ENCODE peak calls at places on chromosomes 4 and X, in seven cellular contexts. One of them, this sample, is unnamed.

GRCh38 chr4:184416913-184417734 is 57.2 kb downstream of the IRF2 start:
- DNase-seq in transverse colon: peak; percentile 39
- DNase-seq in suprapubic skin: no peak
- DNase-seq in ovary: no peak
- DNase-seq in body of pancreas: no peak
- DNase-seq in A549: no peak
- DNase-seq in endothelial cell of umbilical vein: no peak
- DNase-seq in this sample: no peak

GRCh38 chr4:79597266-79597665 is 189.2 kb upstream of the GK2 start:
- DNase-seq in transverse colon: no peak
- DNase-seq in suprapubic skin: no peak
- DNase-seq in ovary: no peak
- DNase-seq in body of pancreas: no peak
- DNase-seq in A549: no peak
- DNase-seq in endothelial cell of umbilical vein: no peak
- DNase-seq in this sample: no peak

GRCh38 chr4:39051454-39051853 is 10.6 kb upstream of the KLHL5 start:
- DNase-seq in transverse colon: no peak
- DNase-seq in suprapubic skin: no peak
- DNase-seq in ovary: no peak
- DNase-seq in body of pancreas: no peak
- DNase-seq in A549: no peak
- DNase-seq in endothelial cell of umbilical vein: no peak
- DNase-seq in this sample: no peak

GRCh38 chrX:131067216-131067615 is 9.1 kb downstream of the ARHGAP36 start:
- DNase-seq in transverse colon: no peak
- DNase-seq in suprapubic skin: no peak
- DNase-seq in ovary: no peak
- DNase-seq in body of pancreas: no peak
- DNase-seq in A549: no peak
- DNase-seq in endothelial cell of umbilical vein: no peak
- DNase-seq in this sample: no peak

GRCh38 chrX:48489892-48490291 is 13.9 kb downstream of the FTSJ1 start:
- DNase-seq in transverse colon: no peak
- DNase-seq in suprapubic skin: no peak
- DNase-seq in ovary: no peak
- DNase-seq in body of pancreas: no peak
- DNase-seq in A549: no peak
- DNase-seq in endothelial cell of umbilical vein: no peak
- DNase-seq in this sample: no peak

GRCh38 chr4:144302704-144303536 is 162.4 kb upstream of the GYPA start:
- DNase-seq in transverse colon: no peak
- DNase-seq in suprapubic skin: no peak
- DNase-seq in ovary: no peak
- DNase-seq in body of pancreas: no peak
- DNase-seq in A549: no peak
- DNase-seq in endothelial cell of umbilical vein: no peak
- DNase-seq in this sample: no peak

GRCh38 chr4:173168396-173169177 is at the start of gene GALNT7:
- DNase-seq in transverse colon: peak; percentile 83
- DNase-seq in suprapubic skin: peak; percentile 78
- DNase-seq in ovary: peak; percentile 69
- DNase-seq in body of pancreas: peak; percentile 80
- DNase-seq in A549: peak; percentile 75
- DNase-seq in endothelial cell of umbilical vein: peak; percentile 61
- DNase-seq in this sample: peak; percentile 76

GRCh38 chr4:139607302-139608060 is 51.5 kb upstream of the SETD7 start:
- DNase-seq in transverse colon: no peak
- DNase-seq in suprapubic skin: no peak
- DNase-seq in ovary: no peak
- DNase-seq in body of pancreas: no peak
- DNase-seq in A549: no peak
- DNase-seq in endothelial cell of umbilical vein: no peak
- DNase-seq in this sample: no peak

GRCh38 chr4:179196511-179196910 is 1754.3 kb upstream of the AGA start:
- DNase-seq in transverse colon: no peak
- DNase-seq in suprapubic skin: no peak
- DNase-seq in ovary: no peak
- DNase-seq in body of pancreas: no peak
- DNase-seq in A549: no peak
- DNase-seq in endothelial cell of umbilical vein: no peak
- DNase-seq in this sample: no peak

GRCh38 chr4:98094118-98094517 is 49.2 kb downstream of the STPG2 start:
- DNase-seq in transverse colon: no peak
- DNase-seq in suprapubic skin: no peak
- DNase-seq in ovary: no peak
- DNase-seq in body of pancreas: no peak
- DNase-seq in A549: no peak
- DNase-seq in endothelial cell of umbilical vein: no peak
- DNase-seq in this sample: no peak

GRCh38 chrX:3026074-3026588 is 15.1 kb upstream of the ARSF start:
- DNase-seq in transverse colon: no peak
- DNase-seq in suprapubic skin: no peak
- DNase-seq in ovary: no peak
- DNase-seq in body of pancreas: peak; percentile 16
- DNase-seq in A549: no peak
- DNase-seq in endothelial cell of umbilical vein: no peak
- DNase-seq in this sample: peak; percentile 11

GRCh38 chr4:142913461-142914030 is 67.4 kb upstream of the INPP4B start:
- DNase-seq in transverse colon: no peak
- DNase-seq in suprapubic skin: no peak
- DNase-seq in ovary: no peak
- DNase-seq in body of pancreas: no peak
- DNase-seq in A549: no peak
- DNase-seq in endothelial cell of umbilical vein: no peak
- DNase-seq in this sample: no peak

GRCh38 chr4:173528378-173529321 is 1.4 kb downstream of the HAND2 start:
- DNase-seq in transverse colon: no peak
- DNase-seq in suprapubic skin: no peak
- DNase-seq in ovary: peak; percentile 48
- DNase-seq in body of pancreas: no peak
- DNase-seq in A549: no peak
- DNase-seq in endothelial cell of umbilical vein: no peak
- DNase-seq in this sample: no peak

GRCh38 chr4:25223770-25224375 is 10.0 kb upstream of the PI4K2B start:
- DNase-seq in transverse colon: no peak
- DNase-seq in suprapubic skin: no peak
- DNase-seq in ovary: no peak
- DNase-seq in body of pancreas: no peak
- DNase-seq in A549: no peak
- DNase-seq in endothelial cell of umbilical vein: peak; percentile 21
- DNase-seq in this sample: no peak

GRCh38 chr4:6221296-6221850 is 21.0 kb upstream of the JAKMIP1 start:
- DNase-seq in transverse colon: no peak
- DNase-seq in suprapubic skin: no peak
- DNase-seq in ovary: no peak
- DNase-seq in body of pancreas: no peak
- DNase-seq in A549: no peak
- DNase-seq in endothelial cell of umbilical vein: no peak
- DNase-seq in this sample: no peak

GRCh38 chr4:71209161-71209560 is 129.7 kb upstream of the SLC4A4 start:
- DNase-seq in transverse colon: no peak
- DNase-seq in suprapubic skin: no peak
- DNase-seq in ovary: no peak
- DNase-seq in body of pancreas: no peak
- DNase-seq in A549: peak; percentile 3
- DNase-seq in endothelial cell of umbilical vein: no peak
- DNase-seq in this sample: no peak

GRCh38 chrX:111100191-111100590 is 4.2 kb downstream of the PAK3 start:
- DNase-seq in transverse colon: peak; percentile 10
- DNase-seq in suprapubic skin: no peak
- DNase-seq in ovary: no peak
- DNase-seq in body of pancreas: no peak
- DNase-seq in A549: peak; percentile 72
- DNase-seq in endothelial cell of umbilical vein: no peak
- DNase-seq in this sample: peak; percentile 5

GRCh38 chr4:1448589-1449420 is 42.6 kb upstream of the NKX1-1 start:
- DNase-seq in transverse colon: no peak
- DNase-seq in suprapubic skin: no peak
- DNase-seq in ovary: no peak
- DNase-seq in body of pancreas: no peak
- DNase-seq in A549: no peak
- DNase-seq in endothelial cell of umbilical vein: no peak
- DNase-seq in this sample: no peak

GRCh38 chrX:76279007-76279406 is 106.1 kb downstream of the PBDC1 start:
- DNase-seq in transverse colon: peak; percentile 27
- DNase-seq in suprapubic skin: no peak
- DNase-seq in ovary: no peak
- DNase-seq in body of pancreas: peak; percentile 50
- DNase-seq in A549: peak; percentile 6
- DNase-seq in endothelial cell of umbilical vein: peak; percentile 40
- DNase-seq in this sample: peak; percentile 9

GRCh38 chr4:26489101-26489669 is 1.1 kb downstream of the CCKAR start:
- DNase-seq in transverse colon: no peak
- DNase-seq in suprapubic skin: no peak
- DNase-seq in ovary: no peak
- DNase-seq in body of pancreas: no peak
- DNase-seq in A549: no peak
- DNase-seq in endothelial cell of umbilical vein: no peak
- DNase-seq in this sample: no peak

GRCh38 chr4:33746979-33747378 is 2497.3 kb downstream of the ARAP2 start:
- DNase-seq in transverse colon: no peak
- DNase-seq in suprapubic skin: no peak
- DNase-seq in ovary: no peak
- DNase-seq in body of pancreas: no peak
- DNase-seq in A549: no peak
- DNase-seq in endothelial cell of umbilical vein: no peak
- DNase-seq in this sample: no peak

GRCh38 chr4:8215641-8216442 is 16.8 kb downstream of the SH3TC1 start:
- DNase-seq in transverse colon: no peak
- DNase-seq in suprapubic skin: no peak
- DNase-seq in ovary: no peak
- DNase-seq in body of pancreas: no peak
- DNase-seq in A549: no peak
- DNase-seq in endothelial cell of umbilical vein: no peak
- DNase-seq in this sample: no peak

GRCh38 chrX:21638311-21638710 is 19.8 kb downstream of the KLHL34 start:
- DNase-seq in transverse colon: no peak
- DNase-seq in suprapubic skin: no peak
- DNase-seq in ovary: no peak
- DNase-seq in body of pancreas: no peak
- DNase-seq in A549: no peak
- DNase-seq in endothelial cell of umbilical vein: no peak
- DNase-seq in this sample: no peak

GRCh38 chr4:138199568-138200235 is 42.4 kb downstream of the SLC7A11 start:
- DNase-seq in transverse colon: peak; percentile 59
- DNase-seq in suprapubic skin: no peak
- DNase-seq in ovary: no peak
- DNase-seq in body of pancreas: peak; percentile 48
- DNase-seq in A549: no peak
- DNase-seq in endothelial cell of umbilical vein: peak; percentile 61
- DNase-seq in this sample: peak; percentile 7

GRCh38 chr4:76365636-76366035 is 55.3 kb downstream of the CCDC158 start:
- DNase-seq in transverse colon: no peak
- DNase-seq in suprapubic skin: no peak
- DNase-seq in ovary: no peak
- DNase-seq in body of pancreas: no peak
- DNase-seq in A549: no peak
- DNase-seq in endothelial cell of umbilical vein: no peak
- DNase-seq in this sample: no peak

GRCh38 chrX:123626962-123627361 is 105.9 kb downstream of the THOC2 start:
- DNase-seq in transverse colon: no peak
- DNase-seq in suprapubic skin: no peak
- DNase-seq in ovary: no peak
- DNase-seq in body of pancreas: no peak
- DNase-seq in A549: no peak
- DNase-seq in endothelial cell of umbilical vein: no peak
- DNase-seq in this sample: no peak

GRCh38 chr4:74415602-74416300 is 29.2 kb upstream of the AREG start:
- DNase-seq in transverse colon: no peak
- DNase-seq in suprapubic skin: no peak
- DNase-seq in ovary: no peak
- DNase-seq in body of pancreas: no peak
- DNase-seq in A549: no peak
- DNase-seq in endothelial cell of umbilical vein: no peak
- DNase-seq in this sample: no peak
- H3K4me3 ChIP-seq in transverse colon: no peak overlapping the region
- H3K4me3 ChIP-seq in suprapubic skin: no peak overlapping the region
- H3K4me3 ChIP-seq in ovary: no peak overlapping the region
- H3K4me3 ChIP-seq in body of pancreas: no peak overlapping the region
- H3K4me3 ChIP-seq in A549: no peak overlapping the region
- H3K4me3 ChIP-seq in endothelial cell of umbilical vein: no peak overlapping the region
- H3K4me3 ChIP-seq in this sample: no peak overlapping the region

GRCh38 chr4:176319704-176320339 is at the start of gene SPCS3:
- DNase-seq in transverse colon: peak; percentile 97
- DNase-seq in suprapubic skin: peak; percentile 96
- DNase-seq in ovary: peak; percentile 95
- DNase-seq in body of pancreas: peak; percentile 96
- DNase-seq in A549: peak; percentile 65
- DNase-seq in endothelial cell of umbilical vein: peak; percentile 95
- DNase-seq in this sample: peak; percentile 97
- TF ChIP-seq POLR2A in transverse colon: peak; percentile 82
- TF ChIP-seq POLR2A in suprapubic skin: peak; percentile 66
- TF ChIP-seq POLR2A in ovary: peak; percentile 85
- TF ChIP-seq POLR2A in body of pancreas: peak; percentile 88
- TF ChIP-seq POLR2A in A549: peak; percentile 93
- TF ChIP-seq POLR2A in endothelial cell of umbilical vein: peak; percentile 95
- TF ChIP-seq POLR2A in this sample: peak; percentile 82

GRCh38 chr4:101356928-101357327 is 9.6 kb upstream of the PPP3CA start:
- DNase-seq in transverse colon: no peak
- DNase-seq in suprapubic skin: no peak
- DNase-seq in ovary: no peak
- DNase-seq in body of pancreas: peak; percentile 70
- DNase-seq in A549: peak; percentile 28
- DNase-seq in endothelial cell of umbilical vein: peak; percentile 75
- DNase-seq in this sample: no peak

GRCh38 chr4:101357751-101358150 is 10.4 kb upstream of the PPP3CA start:
- DNase-seq in transverse colon: no peak
- DNase-seq in suprapubic skin: no peak
- DNase-seq in ovary: no peak
- DNase-seq in body of pancreas: no peak
- DNase-seq in A549: no peak
- DNase-seq in endothelial cell of umbilical vein: no peak
- DNase-seq in this sample: no peak

GRCh38 chr4:101355246-101355645 is 7.9 kb upstream of the PPP3CA start:
- DNase-seq in transverse colon: no peak
- DNase-seq in suprapubic skin: no peak
- DNase-seq in ovary: no peak
- DNase-seq in body of pancreas: no peak
- DNase-seq in A549: no peak
- DNase-seq in endothelial cell of umbilical vein: no peak
- DNase-seq in this sample: no peak

GRCh38 chr4:101355767-101356702 is 8.7 kb upstream of the PPP3CA start:
- DNase-seq in transverse colon: no peak
- DNase-seq in suprapubic skin: no peak
- DNase-seq in ovary: no peak
- DNase-seq in body of pancreas: no peak
- DNase-seq in A549: peak; percentile 41
- DNase-seq in endothelial cell of umbilical vein: peak; percentile 80
- DNase-seq in this sample: no peak
- H3K4me3 ChIP-seq in transverse colon: no peak overlapping the region
- H3K4me3 ChIP-seq in suprapubic skin: no peak overlapping the region
- H3K4me3 ChIP-seq in ovary: no peak overlapping the region
- H3K4me3 ChIP-seq in body of pancreas: no peak overlapping the region
- H3K4me3 ChIP-seq in A549: peak overlapping the region; percentile 21
- H3K4me3 ChIP-seq in endothelial cell of umbilical vein: no peak overlapping the region
- H3K4me3 ChIP-seq in this sample: no peak overlapping the region

DNA sequence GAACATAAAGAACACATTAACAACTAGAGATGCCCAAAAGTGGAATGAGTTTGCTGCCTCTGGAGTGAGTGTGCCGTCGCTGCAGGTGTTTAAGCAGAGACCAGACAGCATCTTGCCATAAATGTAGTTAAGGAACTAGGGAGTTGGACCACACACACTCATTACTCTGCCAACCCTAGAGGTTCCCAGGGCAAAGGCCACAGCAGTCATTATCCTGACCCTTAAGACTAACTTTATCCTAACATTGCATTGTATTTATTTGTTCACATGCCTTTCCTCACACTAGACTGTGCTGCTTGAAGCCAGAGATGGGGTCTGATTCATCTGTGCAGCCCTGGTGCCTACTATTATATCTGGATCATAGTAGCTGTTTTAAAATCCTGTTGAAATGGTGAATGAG is 16.9 kb upstream of the PLA2G12A start:
- DNase-seq in transverse colon: no peak
- DNase-seq in suprapubic skin: no peak
- DNase-seq in ovary: no peak
- DNase-seq in body of pancreas: no peak
- DNase-seq in A549: no peak
- DNase-seq in endothelial cell of umbilical vein: no peak
- DNase-seq in this sample: no peak
- TF ChIP-seq POLR2A in transverse colon: no peak
- TF ChIP-seq POLR2A in suprapubic skin: no peak
- TF ChIP-seq POLR2A in ovary: no peak
- TF ChIP-seq POLR2A in body of pancreas: no peak
- TF ChIP-seq POLR2A in A549: no peak
- TF ChIP-seq POLR2A in endothelial cell of umbilical vein: no peak
- TF ChIP-seq POLR2A in this sample: no peak